ENCODE peak calls at places on chromosome 17, in ten cellular contexts. U is ovary, D is lower leg skin, S is PC-3, Q is AG09309, X is heart left ventricle, Z is pancreas, Y is HFFc6, J is AG09319, V is A549. N is an unnamed sample.

GRCh38 chr17:31581491-31581890 is 190.0 kb downstream of the RAB11FIP4 start:
- DNase-seq in D (no peak), Z (no peak), J (no peak), V (no peak), Y (peak), U (peak), X (peak), Q (no peak), S (no peak), N (no peak)

GRCh38 chr17:16371742-16372141 is 9.1 kb upstream of the UBB start:
- DNase-seq in X (no peak), V (peak), D (no peak), S (peak), Z (no peak), U (no peak), Y (peak), J (peak), Q (no peak), N (no peak)

GRCh38 chr17:83055911-83056582 is 23.4 kb upstream of the METRNL start:
- DNase-seq in Z (no peak), Q (peak), U (no peak), J (no peak), Y (peak), S (peak), V (peak), D (no peak), X (peak), N (no peak)

GRCh38 chr17:72381597-72382397 is 261.0 kb downstream of the SOX9 start:
- DNase-seq in S (peak), X (no peak), Y (no peak), Z (no peak), Q (no peak), D (no peak), J (no peak), U (no peak), V (no peak), N (no peak)

GRCh38 chr17:78748048-78748729 is 33.9 kb downstream of the CYTH1 start:
- DNase-seq in D (no peak), Z (peak), X (no peak), Q (no peak), V (no peak), U (no peak), S (no peak), Y (no peak), J (no peak), N (no peak)

GRCh38 chr17:4008082-4008435 is 43.8 kb upstream of the ATP2A3 start:
- DNase-seq in U (no peak), Q (no peak), S (no peak), Y (no peak), D (no peak), J (no peak), V (no peak), Z (no peak), X (no peak), N (no peak)

GRCh38 chr17:68302066-68302564 is 10.8 kb downstream of the ARSG start:
- DNase-seq in D (no peak), S (no peak), X (no peak), U (peak), Z (no peak), Y (no peak), V (no peak), Q (no peak), J (no peak), N (no peak)

GRCh38 chr17:68570531-68570930 is 30.6 kb downstream of the FAM20A start:
- DNase-seq in U (no peak), V (no peak), Z (no peak), Q (no peak), Y (no peak), J (no peak), S (no peak), X (no peak), D (no peak), N (no peak)

GRCh38 chr17:75147878-75148546 is 6.3 kb downstream of the JPT1 start:
- DNase-seq in V (no peak), U (no peak), X (no peak), Y (no peak), Z (no peak), D (no peak), Q (no peak), S (no peak), J (no peak), N (no peak)

GRCh38 chr17:69012895-69013805 is 47.6 kb downstream of the ABCA9 start:
- DNase-seq in Y (no peak), V (peak), Z (no peak), Q (peak), X (no peak), J (no peak), D (no peak), U (no peak), S (peak), N (no peak)

GRCh38 chr17:68197091-68197996 is 50.5 kb upstream of the AMZ2 start:
- DNase-seq in V (no peak), Z (no peak), U (no peak), X (no peak), Q (no peak), S (peak), Y (no peak), D (peak), J (no peak), N (peak)

GRCh38 chr17:29079887-29080286 is 36.9 kb downstream of the PIPOX start:
- DNase-seq in Y (no peak), V (no peak), J (no peak), D (no peak), Z (no peak), S (no peak), U (no peak), Q (no peak), X (no peak), N (no peak)

GRCh38 chr17:60604686-60605334 is 4.8 kb downstream of the PPM1D start:
- DNase-seq in J (peak), U (no peak), Q (peak), Z (peak), S (peak), X (peak), D (no peak), Y (peak), V (no peak), N (no peak)

GRCh38 chr17:57685499-57686132 is 59.5 kb downstream of the CCDC182 start:
- DNase-seq in Z (no peak), D (peak), S (peak), U (no peak), J (no peak), Q (no peak), X (no peak), V (no peak), Y (no peak), N (no peak)

DNA sequence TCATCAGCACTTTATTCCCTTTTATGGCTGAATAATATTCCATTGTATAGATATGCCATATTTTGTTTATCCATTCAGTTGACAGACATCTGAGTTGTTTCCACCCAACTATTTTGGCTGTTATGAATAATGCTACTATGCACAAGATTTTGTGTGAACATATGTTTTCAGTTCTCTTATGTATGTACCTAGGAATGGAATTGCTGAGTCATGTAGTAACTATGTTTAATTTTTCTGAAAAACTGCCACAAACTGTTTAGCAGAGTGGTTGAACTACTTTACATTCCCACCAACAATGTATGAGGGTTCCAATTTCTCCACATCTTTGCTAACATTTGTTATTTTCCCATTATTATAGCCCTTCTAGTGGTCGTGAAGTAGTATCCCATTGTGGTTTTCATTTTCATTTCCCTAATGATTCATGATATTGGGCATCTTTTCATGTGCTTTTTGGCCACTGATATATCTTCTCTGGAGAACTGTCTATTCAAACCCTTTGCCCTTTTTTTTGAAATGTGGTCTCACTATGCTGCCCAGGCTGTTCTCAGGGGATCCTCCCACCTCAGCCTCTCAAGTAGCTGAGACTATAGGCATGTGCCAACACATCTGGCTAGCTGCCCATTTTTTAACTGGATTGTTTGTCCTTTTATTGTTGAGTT is 26.3 kb downstream of the SMURF2 start:
- DNase-seq in V (peak), X (no peak), J (peak), U (no peak), D (no peak), Q (peak), Z (no peak), S (peak), Y (peak), N (no peak)
- TF ChIP-seq CTCF in V (no peak), X (no peak), J (no peak), U (no peak), D (no peak), Q (no peak), Z (no peak), S (no peak), Y (no peak), N (no peak)

GRCh38 chr17:81285179-81285878 is 9.8 kb downstream of the SLC38A10 start:
- DNase-seq in Q (no peak), S (no peak), D (peak), U (peak), J (no peak), X (peak), Z (no peak), V (no peak), Y (no peak), N (no peak)
- TF ChIP-seq CTCF in Q (no peak), S (no peak), D (no peak), U (no peak), J (no peak), X (no peak), Z (no peak), V (no peak), Y (no peak), N (no peak)

GRCh38 chr17:30095507-30096244 is 20.9 kb upstream of the NSRP1 start:
- DNase-seq in D (no peak), S (peak), Z (no peak), X (no peak), J (peak), U (no peak), Q (peak), Y (peak), V (peak), N (no peak)
- TF ChIP-seq CTCF in D (no peak), S (peak), Z (peak), X (peak), J (peak), U (peak), Q (peak), Y (peak), V (peak), N (peak)

GRCh38 chr17:18139949-18140348 is 31.4 kb downstream of the MYO15A start:
- DNase-seq in Y (peak), J (no peak), Z (no peak), V (peak), X (no peak), S (no peak), Q (no peak), D (no peak), U (no peak), N (no peak)

GRCh38 chr17:18142417-18142816 is 33.9 kb downstream of the MYO15A start:
- DNase-seq in Z (no peak), J (no peak), Q (no peak), D (no peak), X (no peak), S (no peak), U (no peak), Y (no peak), V (no peak), N (no peak)

GRCh38 chr17:18139498-18139897 is 30.9 kb downstream of the MYO15A start:
- DNase-seq in D (no peak), Q (no peak), J (no peak), S (no peak), U (no peak), V (no peak), X (no peak), Z (no peak), Y (no peak), N (no peak)

GRCh38 chr17:18140648-18141047 is 32.1 kb downstream of the MYO15A start:
- DNase-seq in J (no peak), Y (no peak), D (no peak), Q (no peak), S (no peak), V (no peak), X (no peak), Z (no peak), U (no peak), N (no peak)

GRCh38 chr17:18141210-18141803 is 32.8 kb downstream of the MYO15A start:
- DNase-seq in U (no peak), S (peak), V (peak), Z (no peak), Q (peak), J (peak), Y (peak), D (no peak), X (no peak), N (no peak)
- TF ChIP-seq CTCF in U (peak), S (peak), V (peak), Z (peak), Q (peak), J (peak), Y (peak), D (no peak), X (peak), N (peak)

DNA sequence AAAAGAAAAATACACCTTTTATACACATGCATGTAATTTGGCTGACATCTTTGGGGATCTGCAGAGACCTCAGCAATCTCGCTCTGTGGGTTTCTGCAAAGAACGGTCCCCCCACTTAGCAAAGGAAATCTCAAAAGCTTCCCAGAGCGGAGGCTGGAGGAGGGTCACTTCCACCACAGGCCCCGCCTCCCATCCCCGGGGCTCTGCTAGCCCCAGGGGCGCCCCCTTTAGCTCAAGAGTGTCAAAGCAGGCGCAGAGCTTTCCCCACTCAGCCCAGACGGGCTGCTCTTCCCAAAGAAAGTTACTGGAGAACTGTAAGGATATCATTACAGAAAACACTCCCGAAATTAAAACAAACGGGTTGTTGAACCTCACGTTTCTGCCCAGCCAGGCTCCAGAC is 11.4 kb downstream of the SLC13A5 start:
- DNase-seq in Z (no peak), S (peak), U (peak), Y (no peak), V (peak), J (no peak), D (no peak), X (no peak), Q (no peak), N (no peak)
- TF ChIP-seq CTCF in Z (no peak), S (peak), U (no peak), Y (peak), V (peak), J (peak), D (no peak), X (no peak), Q (peak), N (peak)

GRCh38 chr17:40803617-40804082 is 3.9 kb upstream of the KRT28 start:
- DNase-seq in Z (peak), V (peak), D (peak), Y (peak), X (peak), S (peak), J (peak), U (peak), Q (no peak), N (peak)
- TF ChIP-seq CTCF in Z (peak), V (peak), D (no peak), Y (peak), X (peak), S (peak), J (peak), U (peak), Q (peak), N (peak)

N was measured in type B pancreatic cell.